ENCODE peak calls at places on chromosome X, in seven cellular contexts. One of them, this sample, is unnamed.

GRCh38 chrX:132810964-132811712 is 147.3 kb downstream of the HS6ST2 start:
- DNase-seq in testis: no peak
- DNase-seq in neural progenitor cell: no peak
- DNase-seq in H9: no peak
- DNase-seq in CD8-positive, alpha-beta T cell: no peak
- DNase-seq in mucosa of descending colon: no peak
- DNase-seq in gastrocnemius medialis: no peak
- DNase-seq in this sample: no peak

GRCh38 chrX:47230136-47230868 is 2.5 kb upstream of the USP11 start:
- DNase-seq in testis: no peak
- DNase-seq in neural progenitor cell: no peak
- DNase-seq in H9: no peak
- DNase-seq in CD8-positive, alpha-beta T cell: no peak
- DNase-seq in mucosa of descending colon: no peak
- DNase-seq in gastrocnemius medialis: no peak
- DNase-seq in this sample: no peak

GRCh38 chrX:113212052-113212451 is 371.4 kb upstream of the AMOT start:
- DNase-seq in testis: no peak
- DNase-seq in neural progenitor cell: no peak
- DNase-seq in H9: no peak
- DNase-seq in CD8-positive, alpha-beta T cell: no peak
- DNase-seq in mucosa of descending colon: no peak
- DNase-seq in gastrocnemius medialis: no peak
- DNase-seq in this sample: no peak

GRCh38 chrX:110015027-110015426 is 12.1 kb downstream of the TMEM164 start:
- DNase-seq in testis: no peak
- DNase-seq in neural progenitor cell: no peak
- DNase-seq in H9: no peak
- DNase-seq in CD8-positive, alpha-beta T cell: no peak
- DNase-seq in mucosa of descending colon: no peak
- DNase-seq in gastrocnemius medialis: no peak
- DNase-seq in this sample: no peak

GRCh38 chrX:3699841-3700381 is 13.5 kb downstream of the PRKX start:
- DNase-seq in testis: no peak
- DNase-seq in neural progenitor cell: no peak
- DNase-seq in H9: no peak
- DNase-seq in CD8-positive, alpha-beta T cell: no peak
- DNase-seq in mucosa of descending colon: no peak
- DNase-seq in gastrocnemius medialis: no peak
- DNase-seq in this sample: no peak

GRCh38 chrX:142084611-142085010 is 120.5 kb downstream of the MAGEC2 start:
- DNase-seq in testis: no peak
- DNase-seq in neural progenitor cell: no peak
- DNase-seq in H9: no peak
- DNase-seq in CD8-positive, alpha-beta T cell: no peak
- DNase-seq in mucosa of descending colon: no peak
- DNase-seq in gastrocnemius medialis: no peak
- DNase-seq in this sample: no peak

GRCh38 chrX:39253551-39253950 is 452.3 kb downstream of the MID1IP1 start:
- DNase-seq in testis: no peak
- DNase-seq in neural progenitor cell: no peak
- DNase-seq in H9: no peak
- DNase-seq in CD8-positive, alpha-beta T cell: no peak
- DNase-seq in mucosa of descending colon: no peak
- DNase-seq in gastrocnemius medialis: no peak
- DNase-seq in this sample: no peak

GRCh38 chrX:109624022-109624421 is 950 bp downstream of the KCNE5 start:
- DNase-seq in testis: no peak
- DNase-seq in neural progenitor cell: no peak
- DNase-seq in H9: no peak
- DNase-seq in CD8-positive, alpha-beta T cell: no peak
- DNase-seq in mucosa of descending colon: no peak
- DNase-seq in gastrocnemius medialis: no peak
- DNase-seq in this sample: no peak

GRCh38 chrX:68440940-68441339 is 7.6 kb upstream of the OPHN1 start:
- DNase-seq in testis: peak; percentile 79
- DNase-seq in neural progenitor cell: no peak
- DNase-seq in H9: no peak
- DNase-seq in CD8-positive, alpha-beta T cell: no peak
- DNase-seq in mucosa of descending colon: peak; percentile 79
- DNase-seq in gastrocnemius medialis: no peak
- DNase-seq in this sample: no peak

GRCh38 chrX:152647978-152648377 is 10.3 kb downstream of the GABRQ start:
- DNase-seq in testis: no peak
- DNase-seq in neural progenitor cell: no peak
- DNase-seq in H9: no peak
- DNase-seq in CD8-positive, alpha-beta T cell: no peak
- DNase-seq in mucosa of descending colon: no peak
- DNase-seq in gastrocnemius medialis: no peak
- DNase-seq in this sample: no peak

GRCh38 chrX:17415242-17415815 is 40.3 kb downstream of the NHS start:
- DNase-seq in testis: no peak
- DNase-seq in neural progenitor cell: no peak
- DNase-seq in H9: no peak
- DNase-seq in CD8-positive, alpha-beta T cell: no peak
- DNase-seq in mucosa of descending colon: no peak
- DNase-seq in gastrocnemius medialis: no peak
- DNase-seq in this sample: no peak

GRCh38 chrX:47646636-47647035 is 3.7 kb downstream of the ELK1 start:
- DNase-seq in testis: no peak
- DNase-seq in neural progenitor cell: no peak
- DNase-seq in H9: no peak
- DNase-seq in CD8-positive, alpha-beta T cell: no peak
- DNase-seq in mucosa of descending colon: no peak
- DNase-seq in gastrocnemius medialis: no peak
- DNase-seq in this sample: no peak

GRCh38 chrX:43750248-43750676 is 94.2 kb downstream of the MAOA start:
- DNase-seq in testis: peak; percentile 50
- DNase-seq in neural progenitor cell: peak; percentile 80
- DNase-seq in H9: peak; percentile 65
- DNase-seq in CD8-positive, alpha-beta T cell: peak; percentile 39
- DNase-seq in mucosa of descending colon: peak; percentile 52
- DNase-seq in gastrocnemius medialis: peak; percentile 12
- DNase-seq in this sample: peak; percentile 14

GRCh38 chrX:10677490-10677889 is 57.1 kb upstream of the MID1 start:
- DNase-seq in testis: no peak
- DNase-seq in neural progenitor cell: no peak
- DNase-seq in H9: no peak
- DNase-seq in CD8-positive, alpha-beta T cell: no peak
- DNase-seq in mucosa of descending colon: no peak
- DNase-seq in gastrocnemius medialis: no peak
- DNase-seq in this sample: no peak

GRCh38 chrX:77894921-77895886 is at the start of gene MAGT1:
- DNase-seq in testis: peak; percentile 95
- DNase-seq in neural progenitor cell: peak; percentile 96
- DNase-seq in H9: peak; percentile 96
- DNase-seq in CD8-positive, alpha-beta T cell: peak; percentile 83
- DNase-seq in mucosa of descending colon: peak; percentile 89
- DNase-seq in gastrocnemius medialis: peak; percentile 89
- DNase-seq in this sample: peak; percentile 85

GRCh38 chrX:77415161-77415560 is 32.0 kb upstream of the FGF16 start:
- DNase-seq in testis: no peak
- DNase-seq in neural progenitor cell: peak; percentile 15
- DNase-seq in H9: no peak
- DNase-seq in CD8-positive, alpha-beta T cell: no peak
- DNase-seq in mucosa of descending colon: no peak
- DNase-seq in gastrocnemius medialis: no peak
- DNase-seq in this sample: no peak

GRCh38 chrX:150486011-150486410 is 82.4 kb upstream of the MTM1 start:
- DNase-seq in testis: no peak
- DNase-seq in neural progenitor cell: peak; percentile 72
- DNase-seq in H9: peak; percentile 64
- DNase-seq in CD8-positive, alpha-beta T cell: peak; percentile 35
- DNase-seq in mucosa of descending colon: peak; percentile 67
- DNase-seq in gastrocnemius medialis: no peak
- DNase-seq in this sample: no peak

GRCh38 chrX:110407910-110408545 is 49.4 kb downstream of the RTL9 start:
- DNase-seq in testis: peak; percentile 70
- DNase-seq in neural progenitor cell: peak; percentile 68
- DNase-seq in H9: peak; percentile 46
- DNase-seq in CD8-positive, alpha-beta T cell: peak; percentile 56
- DNase-seq in mucosa of descending colon: peak; percentile 76
- DNase-seq in gastrocnemius medialis: peak; percentile 23
- DNase-seq in this sample: no peak

GRCh38 chrX:133749370-133749769 is 236.0 kb downstream of the GPC3 start:
- DNase-seq in testis: no peak
- DNase-seq in neural progenitor cell: no peak
- DNase-seq in H9: no peak
- DNase-seq in CD8-positive, alpha-beta T cell: no peak
- DNase-seq in mucosa of descending colon: no peak
- DNase-seq in gastrocnemius medialis: no peak
- DNase-seq in this sample: no peak

GRCh38 chrX:140346711-140347110 is 158.2 kb downstream of the SOX3 start:
- DNase-seq in testis: no peak
- DNase-seq in neural progenitor cell: no peak
- DNase-seq in H9: no peak
- DNase-seq in CD8-positive, alpha-beta T cell: no peak
- DNase-seq in mucosa of descending colon: no peak
- DNase-seq in gastrocnemius medialis: no peak
- DNase-seq in this sample: no peak

GRCh38 chrX:130716822-130717405 is 186.1 kb downstream of the ENOX2 start:
- DNase-seq in testis: no peak
- DNase-seq in neural progenitor cell: no peak
- DNase-seq in H9: no peak
- DNase-seq in CD8-positive, alpha-beta T cell: no peak
- DNase-seq in mucosa of descending colon: no peak
- DNase-seq in gastrocnemius medialis: no peak
- DNase-seq in this sample: no peak

GRCh38 chrX:119417842-119418241 is 18.7 kb downstream of the SLC25A43 start:
- DNase-seq in testis: no peak
- DNase-seq in neural progenitor cell: no peak
- DNase-seq in H9: no peak
- DNase-seq in CD8-positive, alpha-beta T cell: no peak
- DNase-seq in mucosa of descending colon: no peak
- DNase-seq in gastrocnemius medialis: no peak
- DNase-seq in this sample: no peak

GRCh38 chrX:11666180-11666579 is 460 bp upstream of the ARHGAP6 start:
- DNase-seq in testis: no peak
- DNase-seq in neural progenitor cell: peak; percentile 59
- DNase-seq in H9: peak; percentile 57
- DNase-seq in CD8-positive, alpha-beta T cell: no peak
- DNase-seq in mucosa of descending colon: no peak
- DNase-seq in gastrocnemius medialis: no peak
- DNase-seq in this sample: no peak

GRCh38 chrX:53605004-53605403 is 81.5 kb downstream of the HUWE1 start:
- DNase-seq in testis: no peak
- DNase-seq in neural progenitor cell: no peak
- DNase-seq in H9: no peak
- DNase-seq in CD8-positive, alpha-beta T cell: no peak
- DNase-seq in mucosa of descending colon: no peak
- DNase-seq in gastrocnemius medialis: no peak
- DNase-seq in this sample: no peak

DNA sequence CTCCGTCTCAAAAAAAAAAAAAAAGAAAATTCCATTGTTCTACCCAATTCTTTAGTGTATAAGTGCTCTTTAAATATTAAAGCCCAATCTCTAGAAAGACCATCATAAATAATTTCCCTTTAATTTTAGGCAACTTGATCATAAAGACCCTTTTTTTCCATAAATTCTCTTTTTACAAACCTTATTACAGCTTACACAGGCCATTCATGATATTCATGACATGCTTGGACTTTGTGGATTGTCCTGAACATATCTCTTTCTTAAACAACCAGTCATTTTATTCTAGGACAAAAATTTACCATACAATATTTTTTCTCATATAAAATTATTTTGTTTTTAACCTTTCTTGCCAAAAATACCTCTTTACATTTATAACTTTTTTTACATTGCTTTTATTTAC is 30.5 kb downstream of the TLR8 start:
- DNase-seq in testis: no peak
- DNase-seq in neural progenitor cell: peak; percentile 39
- DNase-seq in H9: no peak
- DNase-seq in CD8-positive, alpha-beta T cell: no peak
- DNase-seq in mucosa of descending colon: no peak
- DNase-seq in gastrocnemius medialis: no peak
- DNase-seq in this sample: no peak
- H3K9me3 ChIP-seq in testis: no peaks in the 10 kb centered on the region
- H3K9me3 ChIP-seq in neural progenitor cell: peaks cover 18% of the 10 kb centered on the region
- H3K9me3 ChIP-seq in H9: peaks cover 13% of the 10 kb centered on the region
- H3K9me3 ChIP-seq in CD8-positive, alpha-beta T cell: no peaks in the 10 kb centered on the region
- H3K9me3 ChIP-seq in mucosa of descending colon: no peaks in the 10 kb centered on the region
- H3K9me3 ChIP-seq in gastrocnemius medialis: no peaks in the 10 kb centered on the region
- H3K9me3 ChIP-seq in this sample: no peaks in the 10 kb centered on the region

GRCh38 chrX:144253356-144253755 is 369.5 kb downstream of the UBE2NL start:
- DNase-seq in testis: no peak
- DNase-seq in neural progenitor cell: no peak
- DNase-seq in H9: no peak
- DNase-seq in CD8-positive, alpha-beta T cell: no peak
- DNase-seq in mucosa of descending colon: no peak
- DNase-seq in gastrocnemius medialis: no peak
- DNase-seq in this sample: no peak
- H3K9me3 ChIP-seq in testis: no peaks in the 10 kb centered on the region
- H3K9me3 ChIP-seq in neural progenitor cell: peaks cover 16% of the 10 kb centered on the region
- H3K9me3 ChIP-seq in H9: peaks cover 25% of the 10 kb centered on the region
- H3K9me3 ChIP-seq in CD8-positive, alpha-beta T cell: no peaks in the 10 kb centered on the region
- H3K9me3 ChIP-seq in mucosa of descending colon: no peaks in the 10 kb centered on the region
- H3K9me3 ChIP-seq in gastrocnemius medialis: no peaks in the 10 kb centered on the region
- H3K9me3 ChIP-seq in this sample: no peaks in the 10 kb centered on the region

GRCh38 chrX:768596-768995 is 138.0 kb downstream of the SHOX start:
- DNase-seq in testis: no peak
- DNase-seq in neural progenitor cell: no peak
- DNase-seq in H9: no peak
- DNase-seq in CD8-positive, alpha-beta T cell: no peak
- DNase-seq in mucosa of descending colon: no peak
- DNase-seq in gastrocnemius medialis: no peak
- DNase-seq in this sample: no peak
- H3K9me3 ChIP-seq in testis: no peaks in the 10 kb centered on the region
- H3K9me3 ChIP-seq in neural progenitor cell: no peaks in the 10 kb centered on the region
- H3K9me3 ChIP-seq in H9: no peaks in the 10 kb centered on the region
- H3K9me3 ChIP-seq in CD8-positive, alpha-beta T cell: no peaks in the 10 kb centered on the region
- H3K9me3 ChIP-seq in mucosa of descending colon: no peaks in the 10 kb centered on the region
- H3K9me3 ChIP-seq in gastrocnemius medialis: no peaks in the 10 kb centered on the region
- H3K9me3 ChIP-seq in this sample: peaks cover 4% of the 10 kb centered on the region

DNA sequence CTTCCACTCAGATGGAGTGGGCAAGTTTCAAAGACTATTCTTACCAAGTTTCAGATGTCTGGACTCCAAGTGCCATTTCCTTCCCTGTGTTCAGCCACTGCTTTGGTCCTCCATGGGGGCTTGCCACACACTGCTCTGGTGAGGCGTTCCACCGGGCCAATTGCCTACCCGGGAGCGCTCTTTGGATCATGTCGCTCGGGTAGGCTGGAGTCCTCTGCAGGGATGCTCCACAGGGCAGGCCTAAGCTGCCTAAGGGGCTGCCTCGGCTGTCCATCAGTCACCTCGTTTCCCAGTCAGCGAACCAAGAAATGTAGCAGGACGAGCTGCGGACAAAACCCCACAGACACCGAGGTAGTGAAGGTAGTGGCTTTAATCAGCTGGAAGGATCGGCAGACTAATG is 200.7 kb upstream of the KLF8 start:
- DNase-seq in testis: no peak
- DNase-seq in neural progenitor cell: no peak
- DNase-seq in H9: no peak
- DNase-seq in CD8-positive, alpha-beta T cell: no peak
- DNase-seq in mucosa of descending colon: no peak
- DNase-seq in gastrocnemius medialis: no peak
- DNase-seq in this sample: no peak
- H3K9me3 ChIP-seq in testis: no peaks in the 10 kb centered on the region
- H3K9me3 ChIP-seq in neural progenitor cell: peaks cover 2% of the 10 kb centered on the region
- H3K9me3 ChIP-seq in H9: peaks cover 25% of the 10 kb centered on the region
- H3K9me3 ChIP-seq in CD8-positive, alpha-beta T cell: no peaks in the 10 kb centered on the region
- H3K9me3 ChIP-seq in mucosa of descending colon: no peaks in the 10 kb centered on the region
- H3K9me3 ChIP-seq in gastrocnemius medialis: peaks cover 7% of the 10 kb centered on the region
- H3K9me3 ChIP-seq in this sample: no peaks in the 10 kb centered on the region

GRCh38 chrX:154827624-154828408 is 6.6 kb downstream of the SMIM9 start:
- DNase-seq in testis: no peak
- DNase-seq in neural progenitor cell: no peak
- DNase-seq in H9: no peak
- DNase-seq in CD8-positive, alpha-beta T cell: no peak
- DNase-seq in mucosa of descending colon: peak; percentile 18
- DNase-seq in gastrocnemius medialis: no peak
- DNase-seq in this sample: no peak
- H3K9me3 ChIP-seq in testis: no peaks in the 10 kb centered on the region
- H3K9me3 ChIP-seq in neural progenitor cell: no peaks in the 10 kb centered on the region
- H3K9me3 ChIP-seq in H9: peaks cover 39% of the 10 kb centered on the region
- H3K9me3 ChIP-seq in CD8-positive, alpha-beta T cell: no peaks in the 10 kb centered on the region
- H3K9me3 ChIP-seq in mucosa of descending colon: no peaks in the 10 kb centered on the region
- H3K9me3 ChIP-seq in gastrocnemius medialis: no peaks in the 10 kb centered on the region
- H3K9me3 ChIP-seq in this sample: no peaks in the 10 kb centered on the region